ENCODE peak calls at places on chromosomes 6 and 20, in six cellular contexts. One of them, this sample, is unnamed.

GRCh38 chr20:45340236-45340847 is 7.9 kb downstream of the SDC4 start:
- DNase-seq in activated T-cell treated with anti-CD3 and anti-CD28 coated beads for 4 hours: no peak
- DNase-seq in ACHN: no peak
- DNase-seq in central memory CD4-positive, alpha-beta T cell: no peak
- DNase-seq in NCI-H146: no peak
- DNase-seq in mesothelial cell of epicardium: no peak
- DNase-seq in this sample: peak; percentile 16

GRCh38 chr6:38503032-38503784 is 136.5 kb downstream of the BTBD9 start:
- DNase-seq in ACHN: no peak
- DNase-seq in activated T-cell treated with anti-CD3 and anti-CD28 coated beads for 4 hours: no peak
- DNase-seq in mesothelial cell of epicardium: no peak
- DNase-seq in NCI-H146: no peak
- DNase-seq in central memory CD4-positive, alpha-beta T cell: no peak
- DNase-seq in this sample: no peak

GRCh38 chr20:32761831-32762753 is at the start of gene DNMT3B:
- DNase-seq in NCI-H146: peak; percentile 96
- DNase-seq in ACHN: peak; percentile 84
- DNase-seq in central memory CD4-positive, alpha-beta T cell: peak; percentile 52
- DNase-seq in mesothelial cell of epicardium: peak; percentile 69
- DNase-seq in activated T-cell treated with anti-CD3 and anti-CD28 coated beads for 4 hours: peak; percentile 70
- DNase-seq in this sample: no peak

GRCh38 chr6:134247271-134247833 is 70.6 kb downstream of the SGK1 start:
- DNase-seq in activated T-cell treated with anti-CD3 and anti-CD28 coated beads for 4 hours: peak; percentile 48
- DNase-seq in NCI-H146: no peak
- DNase-seq in mesothelial cell of epicardium: no peak
- DNase-seq in ACHN: no peak
- DNase-seq in central memory CD4-positive, alpha-beta T cell: peak; percentile 96
- DNase-seq in this sample: no peak

GRCh38 chr6:35776364-35777215 is at the start of gene CLPSL2:
- DNase-seq in ACHN: peak; percentile 31
- DNase-seq in NCI-H146: peak; percentile 73
- DNase-seq in activated T-cell treated with anti-CD3 and anti-CD28 coated beads for 4 hours: no peak
- DNase-seq in central memory CD4-positive, alpha-beta T cell: no peak
- DNase-seq in mesothelial cell of epicardium: no peak
- DNase-seq in this sample: no peak

GRCh38 chr6:156154896-156155295 is 622.3 kb upstream of the ARID1B start:
- DNase-seq in central memory CD4-positive, alpha-beta T cell: no peak
- DNase-seq in ACHN: no peak
- DNase-seq in activated T-cell treated with anti-CD3 and anti-CD28 coated beads for 4 hours: no peak
- DNase-seq in NCI-H146: no peak
- DNase-seq in mesothelial cell of epicardium: no peak
- DNase-seq in this sample: no peak

GRCh38 chr20:43963233-43963632 is 48.6 kb downstream of the TOX2 start:
- DNase-seq in ACHN: no peak
- DNase-seq in activated T-cell treated with anti-CD3 and anti-CD28 coated beads for 4 hours: no peak
- DNase-seq in central memory CD4-positive, alpha-beta T cell: no peak
- DNase-seq in NCI-H146: no peak
- DNase-seq in mesothelial cell of epicardium: no peak
- DNase-seq in this sample: no peak

GRCh38 chr6:30818426-30818841 is 65.9 kb upstream of the DDR1 start:
- DNase-seq in mesothelial cell of epicardium: no peak
- DNase-seq in central memory CD4-positive, alpha-beta T cell: no peak
- DNase-seq in ACHN: no peak
- DNase-seq in NCI-H146: no peak
- DNase-seq in activated T-cell treated with anti-CD3 and anti-CD28 coated beads for 4 hours: no peak
- DNase-seq in this sample: no peak

GRCh38 chr20:1618954-1619550 is 757 bp downstream of the SIRPB1 start:
- DNase-seq in activated T-cell treated with anti-CD3 and anti-CD28 coated beads for 4 hours: no peak
- DNase-seq in NCI-H146: no peak
- DNase-seq in mesothelial cell of epicardium: no peak
- DNase-seq in central memory CD4-positive, alpha-beta T cell: no peak
- DNase-seq in ACHN: no peak
- DNase-seq in this sample: no peak

This sample was measured in omental fat pad.